ENCODE peak calls at places on chromosomes 4 and X, in seven cellular contexts. P is left ventricle myocardium inferior; G is AG10803; M is GM23338; B is A549; T is CD8-positive, alpha-beta T cell; Q is lung. S is an unnamed sample.

GRCh38 chr4:148344382-148344781 is 97.8 kb downstream of the NR3C2 start:
- DNase-seq in P (no peak), G (no peak), M (no peak), B (no peak), T (no peak), Q (no peak), S (no peak)

GRCh38 chr4:139666735-139667266 is 1.2 kb downstream of the MGST2 start:
- DNase-seq in P (no peak), G (peak), M (peak), B (peak), T (no peak), Q (peak), S (no peak)

GRCh38 chr4:22986881-22987280 is 294.1 kb downstream of the GBA3 start:
- DNase-seq in P (no peak), G (no peak), M (no peak), B (no peak), T (no peak), Q (no peak), S (no peak)

GRCh38 chr4:41257901-41258300 is 1.2 kb downstream of the UCHL1 start:
- DNase-seq in P (no peak), G (no peak), M (no peak), B (no peak), T (no peak), Q (no peak), S (no peak)

GRCh38 chr4:29311231-29311630 is 1408.9 kb upstream of the PCDH7 start:
- DNase-seq in P (no peak), G (no peak), M (no peak), B (no peak), T (no peak), Q (no peak), S (no peak)

GRCh38 chr4:181350578-181351420 is 892.4 kb upstream of the TENM3 start:
- DNase-seq in P (no peak), G (no peak), M (peak), B (no peak), T (no peak), Q (no peak), S (peak)

GRCh38 chrX:101195442-101196173 is 24.0 kb upstream of the DRP2 start:
- DNase-seq in P (no peak), G (no peak), M (no peak), B (no peak), T (no peak), Q (no peak), S (no peak)

GRCh38 chr4:1992468-1993168 is 16.2 kb downstream of the NELFA start:
- DNase-seq in P (no peak), G (no peak), M (peak), B (no peak), T (no peak), Q (no peak), S (no peak)

GRCh38 chr4:26020896-26021295 is 106.9 kb downstream of the SMIM20 start:
- DNase-seq in P (no peak), G (peak), M (no peak), B (no peak), T (no peak), Q (no peak), S (no peak)

GRCh38 chr4:1045193-1045594 is 33.8 kb downstream of the FGFRL1 start:
- DNase-seq in P (peak), G (no peak), M (no peak), B (no peak), T (no peak), Q (no peak), S (no peak)

GRCh38 chr4:140368686-140369085 is 4.8 kb upstream of the SCOC start:
- DNase-seq in P (no peak), G (no peak), M (no peak), B (no peak), T (no peak), Q (no peak), S (no peak)

GRCh38 chrX:152895724-152896420 is 2.0 kb upstream of the ZNF185 start:
- DNase-seq in P (no peak), G (no peak), M (no peak), B (no peak), T (no peak), Q (no peak), S (no peak)

GRCh38 chr4:153115322-153116100 is 88.7 kb upstream of the TRIM2 start:
- DNase-seq in P (no peak), G (peak), M (no peak), B (peak), T (peak), Q (peak), S (peak)

GRCh38 chr4:67556426-67556825 is 2.1 kb upstream of the STAP1 start:
- DNase-seq in P (no peak), G (no peak), M (no peak), B (no peak), T (no peak), Q (no peak), S (peak)

GRCh38 chrX:150438165-150438564 is 75.0 kb downstream of the MAMLD1 start:
- DNase-seq in P (no peak), G (peak), M (no peak), B (no peak), T (no peak), Q (no peak), S (no peak)

GRCh38 chr4:106893395-106893881 is 142.7 kb downstream of the DKK2 start:
- DNase-seq in P (no peak), G (no peak), M (no peak), B (no peak), T (no peak), Q (no peak), S (no peak)

GRCh38 chr4:141851246-141851891 is 215.0 kb downstream of the IL15 start:
- DNase-seq in P (no peak), G (peak), M (no peak), B (no peak), T (no peak), Q (no peak), S (peak)

GRCh38 chr4:186910385-186910784 is 186.7 kb upstream of the FAT1 start:
- DNase-seq in P (no peak), G (no peak), M (no peak), B (no peak), T (no peak), Q (no peak), S (no peak)

GRCh38 chr4:134906404-134907023 is 704.9 kb upstream of the PABPC4L start:
- DNase-seq in P (no peak), G (no peak), M (peak), B (peak), T (no peak), Q (no peak), S (no peak)

GRCh38 chr4:145316961-145317360 is 136.6 kb upstream of the OTUD4 start:
- DNase-seq in P (no peak), G (no peak), M (no peak), B (no peak), T (no peak), Q (no peak), S (no peak)

GRCh38 chr4:15659768-15660394 is 4.7 kb upstream of the FBXL5 start:
- DNase-seq in P (no peak), G (peak), M (no peak), B (no peak), T (no peak), Q (peak), S (no peak)

GRCh38 chr4:138235419-138235952 is 6.7 kb downstream of the SLC7A11 start:
- DNase-seq in P (no peak), G (peak), M (no peak), B (peak), T (no peak), Q (no peak), S (peak)

GRCh38 chrX:52352551-52352950 is 16.3 kb upstream of the XAGE2 start:
- DNase-seq in P (no peak), G (no peak), M (no peak), B (no peak), T (no peak), Q (no peak), S (no peak)

GRCh38 chrX:107597791-107598190 is 30.5 kb upstream of the PRPS1 start:
- DNase-seq in P (no peak), G (no peak), M (no peak), B (no peak), T (no peak), Q (no peak), S (no peak)

GRCh38 chr4:77095101-77095826 is 19.5 kb upstream of the CCNI start:
- DNase-seq in P (peak), G (peak), M (peak), B (peak), T (peak), Q (peak), S (no peak)

GRCh38 chr4:153143527-153144348 is 60.5 kb upstream of the TRIM2 start:
- DNase-seq in P (no peak), G (peak), M (peak), B (no peak), T (no peak), Q (no peak), S (peak)

GRCh38 chrX:143437439-143437838 is 79.8 kb downstream of the SPANXN3 start:
- DNase-seq in P (no peak), G (no peak), M (peak), B (peak), T (no peak), Q (no peak), S (no peak)

GRCh38 chrX:141278306-141278705 is 36.0 kb upstream of the SPANXC start:
- DNase-seq in P (no peak), G (peak), M (peak), B (peak), T (no peak), Q (no peak), S (no peak)

GRCh38 chr4:90174622-90175023 is 47.4 kb downstream of the CCSER1 start:
- DNase-seq in P (no peak), G (no peak), M (peak), B (no peak), T (no peak), Q (no peak), S (no peak)

GRCh38 chrX:130682990-130683389 is 220.0 kb downstream of the ENOX2 start:
- DNase-seq in P (no peak), G (peak), M (peak), B (no peak), T (no peak), Q (no peak), S (no peak)

GRCh38 chr4:97498875-97499274 is 644.4 kb downstream of the STPG2 start:
- DNase-seq in P (no peak), G (no peak), M (no peak), B (peak), T (no peak), Q (no peak), S (peak)
- H3K4me3 ChIP-seq in P (no peak), G (no peak), M (no peak), B (no peak), T (no peak), Q (no peak), S (no peak)

GRCh38 chr4:173537628-173538147 is 7.7 kb upstream of the HAND2 start:
- DNase-seq in P (no peak), G (no peak), M (peak), B (no peak), T (no peak), Q (no peak), S (no peak)
- H3K4me3 ChIP-seq in P (peak), G (peak), M (peak), B (no peak), T (peak), Q (no peak), S (peak)

GRCh38 chrX:21666252-21666651 is 8.1 kb upstream of the KLHL34 start:
- DNase-seq in P (no peak), G (no peak), M (no peak), B (no peak), T (no peak), Q (no peak), S (no peak)

GRCh38 chrX:21666679-21667078 is 8.5 kb upstream of the KLHL34 start:
- DNase-seq in P (no peak), G (peak), M (no peak), B (no peak), T (no peak), Q (no peak), S (peak)

GRCh38 chrX:21661316-21661715 is 3.2 kb upstream of the KLHL34 start:
- DNase-seq in P (no peak), G (no peak), M (no peak), B (no peak), T (no peak), Q (no peak), S (no peak)

GRCh38 chrX:21659320-21659719 is 1.2 kb upstream of the KLHL34 start:
- DNase-seq in P (no peak), G (no peak), M (no peak), B (no peak), T (no peak), Q (no peak), S (no peak)

DNA sequence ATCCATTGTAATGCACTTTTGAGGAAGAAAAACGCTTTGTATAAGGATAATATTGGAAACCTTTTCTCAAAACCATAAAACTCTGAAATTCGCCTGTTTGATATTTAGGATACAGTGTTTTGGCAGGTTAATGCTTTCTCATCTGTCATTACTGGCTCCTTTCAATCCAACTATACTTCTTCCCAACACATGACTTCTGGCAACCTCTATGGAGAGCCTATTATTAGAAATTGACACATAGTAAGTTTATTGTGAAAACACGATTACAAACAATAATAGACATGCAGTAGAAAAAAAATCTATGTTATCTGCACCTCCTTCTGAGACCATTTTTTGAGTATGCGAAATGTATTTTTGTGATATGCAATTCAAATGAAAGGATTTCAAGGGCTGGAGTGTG is 4.6 kb upstream of the KLHL34 start:
- DNase-seq in P (no peak), G (no peak), M (no peak), B (no peak), T (no peak), Q (no peak), S (no peak)
- H3K4me3 ChIP-seq in P (no peak), G (no peak), M (no peak), B (no peak), T (no peak), Q (no peak), S (no peak)

DNA sequence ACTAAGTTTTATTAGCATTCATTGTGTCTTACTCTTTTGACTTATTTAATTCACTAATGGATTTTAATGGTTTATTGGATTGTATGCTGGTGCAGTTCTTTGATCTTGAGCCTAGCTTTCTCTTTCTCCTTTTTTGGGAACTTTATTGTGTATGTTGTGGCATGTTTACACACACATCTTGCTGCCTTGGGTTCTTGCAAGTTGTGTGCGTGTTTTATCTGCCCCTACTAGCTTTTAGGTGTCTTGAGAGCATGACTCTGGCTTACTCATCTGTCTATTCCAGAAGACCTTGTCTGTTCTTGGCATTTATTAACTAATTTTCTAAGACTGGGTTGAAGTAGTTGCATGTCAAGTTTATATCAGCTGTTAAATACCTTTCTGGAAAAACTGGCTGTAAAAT is 2.7 kb downstream of the TMEM165 start:
- DNase-seq in P (no peak), G (peak), M (no peak), B (no peak), T (no peak), Q (no peak), S (no peak)
- H3K4me3 ChIP-seq in P (peak), G (peak), M (peak), B (peak), T (no peak), Q (peak), S (peak)

GRCh38 chrX:103329991-103330390 is at the start of gene TCEAL7:
- DNase-seq in P (peak), G (peak), M (peak), B (no peak), T (no peak), Q (no peak), S (peak)

DNA sequence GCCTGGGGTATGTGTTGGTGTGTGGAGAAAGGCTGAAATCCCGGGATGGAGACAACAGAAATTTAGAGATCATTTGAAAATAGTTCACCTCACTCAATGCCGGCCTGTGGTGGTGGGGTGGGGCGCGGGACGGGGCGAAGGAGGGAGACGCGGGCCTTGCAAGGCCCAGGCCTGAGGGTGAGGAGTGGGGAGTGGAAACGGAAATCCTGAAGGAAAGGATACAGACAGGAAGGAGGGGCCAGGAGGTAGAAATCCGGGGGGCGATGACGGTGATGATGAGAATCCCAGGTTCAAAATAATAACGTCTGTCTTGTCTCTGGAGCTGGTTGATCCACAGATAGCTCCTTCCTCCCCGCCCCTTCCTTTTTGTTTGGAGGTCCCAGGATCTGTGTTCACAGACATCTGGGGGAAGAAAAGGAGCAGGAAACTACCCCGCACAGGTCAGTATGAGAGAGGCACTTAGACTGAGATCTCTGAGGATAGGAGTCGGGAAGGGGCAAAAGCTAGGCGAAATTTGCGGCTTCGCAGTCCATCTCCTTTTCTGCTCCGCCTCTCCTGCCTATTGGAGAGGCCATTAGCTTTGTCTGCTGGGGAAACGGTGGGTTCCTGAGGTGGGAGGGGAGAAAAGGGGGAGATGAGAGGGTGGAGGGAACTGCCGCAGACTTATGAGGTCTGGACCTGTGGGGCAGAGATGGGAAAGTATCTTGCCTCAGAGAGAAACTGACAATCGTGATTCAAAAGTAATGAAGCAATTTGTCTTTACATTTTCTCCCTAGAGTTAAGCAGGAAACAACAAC is 760 bp downstream of the TCEAL7 start:
- DNase-seq in P (no peak), G (no peak), M (peak), B (no peak), T (no peak), Q (no peak), S (no peak)
- H3K4me3 ChIP-seq in P (peak), G (peak), M (peak), B (no peak), T (no peak), Q (no peak), S (peak)